ENCODE peak calls at places on chromosomes 16 and 17, in nine cellular contexts. One of them, this sample, is unnamed.

GRCh38 chr16:2752850-2753522 is 548 bp downstream of the SRRM2 start:
- DNase-seq in heart right ventricle: peak
- DNase-seq in astrocyte of the cerebellum: peak
- DNase-seq in RWPE1: peak
- DNase-seq in cardiac fibroblast: peak
- DNase-seq in psoas muscle: peak
- DNase-seq in AG10803: peak
- DNase-seq in sigmoid colon: peak
- DNase-seq in GM10248: peak
- DNase-seq in this sample: no peak

GRCh38 chr17:30021708-30022317 is 80.4 kb downstream of the EFCAB5 start:
- DNase-seq in psoas muscle: no peak
- DNase-seq in RWPE1: peak
- DNase-seq in AG10803: peak
- DNase-seq in heart right ventricle: no peak
- DNase-seq in astrocyte of the cerebellum: peak
- DNase-seq in sigmoid colon: no peak
- DNase-seq in cardiac fibroblast: peak
- DNase-seq in GM10248: peak
- DNase-seq in this sample: no peak

GRCh38 chr16:81730090-81731051 is 48.7 kb upstream of the PLCG2 start:
- DNase-seq in RWPE1: peak
- DNase-seq in AG10803: peak
- DNase-seq in heart right ventricle: peak
- DNase-seq in astrocyte of the cerebellum: peak
- DNase-seq in cardiac fibroblast: peak
- DNase-seq in psoas muscle: peak
- DNase-seq in GM10248: peak
- DNase-seq in sigmoid colon: peak
- DNase-seq in this sample: peak

GRCh38 chr17:9202572-9202971 is 181.3 kb downstream of the NTN1 start:
- DNase-seq in cardiac fibroblast: peak
- DNase-seq in psoas muscle: no peak
- DNase-seq in sigmoid colon: no peak
- DNase-seq in RWPE1: no peak
- DNase-seq in heart right ventricle: no peak
- DNase-seq in GM10248: no peak
- DNase-seq in AG10803: peak
- DNase-seq in astrocyte of the cerebellum: no peak
- DNase-seq in this sample: no peak

GRCh38 chr17:57940653-57941329 is 14.4 kb downstream of the CUEDC1 start:
- DNase-seq in RWPE1: no peak
- DNase-seq in cardiac fibroblast: no peak
- DNase-seq in psoas muscle: peak
- DNase-seq in heart right ventricle: no peak
- DNase-seq in AG10803: no peak
- DNase-seq in astrocyte of the cerebellum: no peak
- DNase-seq in GM10248: peak
- DNase-seq in sigmoid colon: peak
- DNase-seq in this sample: peak

GRCh38 chr16:21698169-21699032 is 34.6 kb downstream of the OTOA start:
- DNase-seq in sigmoid colon: no peak
- DNase-seq in astrocyte of the cerebellum: no peak
- DNase-seq in GM10248: no peak
- DNase-seq in RWPE1: no peak
- DNase-seq in AG10803: no peak
- DNase-seq in cardiac fibroblast: no peak
- DNase-seq in psoas muscle: no peak
- DNase-seq in heart right ventricle: no peak
- DNase-seq in this sample: no peak

GRCh38 chr17:5813357-5813756 is 229.0 kb upstream of the NLRP1 start:
- DNase-seq in AG10803: no peak
- DNase-seq in cardiac fibroblast: no peak
- DNase-seq in heart right ventricle: no peak
- DNase-seq in astrocyte of the cerebellum: no peak
- DNase-seq in GM10248: no peak
- DNase-seq in psoas muscle: no peak
- DNase-seq in sigmoid colon: no peak
- DNase-seq in RWPE1: no peak
- DNase-seq in this sample: no peak

GRCh38 chr16:82999711-83000110 is 372.9 kb downstream of the CDH13 start:
- DNase-seq in psoas muscle: no peak
- DNase-seq in GM10248: no peak
- DNase-seq in heart right ventricle: no peak
- DNase-seq in astrocyte of the cerebellum: no peak
- DNase-seq in sigmoid colon: no peak
- DNase-seq in cardiac fibroblast: no peak
- DNase-seq in AG10803: no peak
- DNase-seq in RWPE1: no peak
- DNase-seq in this sample: no peak

GRCh38 chr17:76707985-76708807 is 2.6 kb downstream of the MXRA7 start:
- DNase-seq in astrocyte of the cerebellum: no peak
- DNase-seq in GM10248: no peak
- DNase-seq in sigmoid colon: peak
- DNase-seq in AG10803: no peak
- DNase-seq in cardiac fibroblast: peak
- DNase-seq in RWPE1: no peak
- DNase-seq in psoas muscle: peak
- DNase-seq in heart right ventricle: no peak
- DNase-seq in this sample: no peak

GRCh38 chr17:77449908-77450741 is 309.4 kb downstream of the SEC14L1 start:
- DNase-seq in heart right ventricle: peak
- DNase-seq in AG10803: peak
- DNase-seq in RWPE1: peak
- DNase-seq in cardiac fibroblast: peak
- DNase-seq in sigmoid colon: peak
- DNase-seq in astrocyte of the cerebellum: no peak
- DNase-seq in GM10248: peak
- DNase-seq in psoas muscle: peak
- DNase-seq in this sample: no peak

GRCh38 chr17:42248351-42249179 is 27.6 kb downstream of the STAT5B start:
- DNase-seq in AG10803: peak
- DNase-seq in heart right ventricle: peak
- DNase-seq in sigmoid colon: peak
- DNase-seq in cardiac fibroblast: peak
- DNase-seq in RWPE1: no peak
- DNase-seq in GM10248: peak
- DNase-seq in astrocyte of the cerebellum: peak
- DNase-seq in psoas muscle: peak
- DNase-seq in this sample: peak

GRCh38 chr17:30369995-30370394 is 8.7 kb upstream of the CPD start:
- DNase-seq in cardiac fibroblast: peak
- DNase-seq in AG10803: no peak
- DNase-seq in sigmoid colon: no peak
- DNase-seq in RWPE1: peak
- DNase-seq in astrocyte of the cerebellum: no peak
- DNase-seq in heart right ventricle: no peak
- DNase-seq in GM10248: no peak
- DNase-seq in psoas muscle: no peak
- DNase-seq in this sample: no peak

GRCh38 chr17:32998111-32998892 is 6.7 kb downstream of the SPACA3 start:
- DNase-seq in RWPE1: peak
- DNase-seq in GM10248: peak
- DNase-seq in sigmoid colon: peak
- DNase-seq in psoas muscle: peak
- DNase-seq in astrocyte of the cerebellum: peak
- DNase-seq in AG10803: peak
- DNase-seq in cardiac fibroblast: peak
- DNase-seq in heart right ventricle: peak
- DNase-seq in this sample: peak

GRCh38 chr17:17140590-17140980 is 65.5 kb downstream of the PLD6 start:
- DNase-seq in heart right ventricle: no peak
- DNase-seq in AG10803: peak
- DNase-seq in astrocyte of the cerebellum: no peak
- DNase-seq in GM10248: no peak
- DNase-seq in sigmoid colon: no peak
- DNase-seq in cardiac fibroblast: peak
- DNase-seq in psoas muscle: peak
- DNase-seq in RWPE1: peak
- DNase-seq in this sample: no peak

GRCh38 chr17:26963163-26963503 is 330.8 kb upstream of the WSB1 start:
- DNase-seq in astrocyte of the cerebellum: no peak
- DNase-seq in sigmoid colon: no peak
- DNase-seq in RWPE1: no peak
- DNase-seq in GM10248: no peak
- DNase-seq in AG10803: no peak
- DNase-seq in cardiac fibroblast: no peak
- DNase-seq in heart right ventricle: no peak
- DNase-seq in psoas muscle: no peak
- DNase-seq in this sample: no peak

GRCh38 chr16:3158498-3159314 is 23.9 kb downstream of the ZNF213 start:
- DNase-seq in sigmoid colon: peak
- DNase-seq in heart right ventricle: peak
- DNase-seq in psoas muscle: peak
- DNase-seq in RWPE1: peak
- DNase-seq in AG10803: peak
- DNase-seq in GM10248: peak
- DNase-seq in astrocyte of the cerebellum: peak
- DNase-seq in cardiac fibroblast: peak
- DNase-seq in this sample: peak

GRCh38 chr16:83899272-83899897 is 470 bp downstream of the MLYCD start:
- DNase-seq in astrocyte of the cerebellum: no peak
- DNase-seq in psoas muscle: peak
- DNase-seq in GM10248: peak
- DNase-seq in cardiac fibroblast: peak
- DNase-seq in AG10803: peak
- DNase-seq in sigmoid colon: peak
- DNase-seq in RWPE1: peak
- DNase-seq in heart right ventricle: peak
- DNase-seq in this sample: no peak

DNA sequence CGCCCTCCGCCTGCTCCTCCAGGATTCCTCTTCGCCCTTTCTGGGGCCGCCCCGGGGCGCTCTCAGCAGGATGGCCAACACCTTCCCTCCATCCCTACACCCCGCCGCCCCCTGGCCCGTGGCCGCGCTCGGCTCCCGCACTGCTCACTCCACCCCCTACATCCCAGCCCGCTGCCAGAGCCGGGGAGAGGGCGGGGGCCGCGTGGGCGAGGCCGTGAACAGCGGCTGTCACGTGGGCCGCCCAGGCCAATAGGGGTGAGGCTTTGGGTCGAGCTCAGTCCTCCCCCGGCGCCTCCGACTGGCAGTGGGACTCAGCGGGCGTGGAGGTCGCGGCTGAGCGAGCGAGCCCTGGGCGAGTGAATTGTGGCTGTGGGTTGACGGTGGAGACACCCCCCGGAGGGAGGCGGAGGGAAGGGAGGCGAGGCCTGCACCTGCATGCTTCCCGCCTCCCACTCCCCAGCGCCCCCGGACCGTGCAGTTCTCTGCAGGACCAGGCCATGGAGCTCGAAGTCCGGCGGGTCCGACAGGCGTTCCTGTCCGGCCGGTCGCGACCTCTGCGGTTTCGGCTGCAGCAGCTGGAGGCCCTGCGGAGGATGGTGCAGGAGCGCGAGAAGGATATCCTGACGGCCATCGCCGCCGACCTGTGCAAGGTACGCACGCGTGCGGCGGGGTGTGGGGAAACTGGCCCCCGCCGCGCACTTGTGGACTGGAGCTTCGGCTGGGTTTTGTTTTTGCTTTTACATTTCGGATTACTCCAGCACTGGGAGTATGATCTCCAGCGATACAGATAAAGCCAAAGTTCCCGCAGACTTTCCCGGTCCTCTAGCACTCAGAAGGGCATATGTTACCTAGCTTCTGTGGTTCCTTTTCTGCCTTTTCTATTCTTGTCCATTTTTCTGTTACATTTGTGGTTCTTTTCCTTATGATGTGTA is at the start of gene ALDH3A2:
- DNase-seq in RWPE1: peak
- DNase-seq in astrocyte of the cerebellum: peak
- DNase-seq in sigmoid colon: peak
- DNase-seq in cardiac fibroblast: peak
- DNase-seq in GM10248: peak
- DNase-seq in psoas muscle: peak
- DNase-seq in heart right ventricle: peak
- DNase-seq in AG10803: peak
- DNase-seq in this sample: peak
- TF ChIP-seq CTCF in RWPE1: no peak
- TF ChIP-seq CTCF in astrocyte of the cerebellum: no peak
- TF ChIP-seq CTCF in sigmoid colon: no peak
- TF ChIP-seq CTCF in cardiac fibroblast: peak
- TF ChIP-seq CTCF in GM10248: peak
- TF ChIP-seq CTCF in psoas muscle: peak
- TF ChIP-seq CTCF in heart right ventricle: no peak
- TF ChIP-seq CTCF in AG10803: peak
- TF ChIP-seq CTCF in this sample: no peak

GRCh38 chr17:20612635-20613034 is 33.1 kb downstream of the CDRT15L2 start:
- DNase-seq in sigmoid colon: no peak
- DNase-seq in AG10803: no peak
- DNase-seq in astrocyte of the cerebellum: no peak
- DNase-seq in psoas muscle: no peak
- DNase-seq in cardiac fibroblast: no peak
- DNase-seq in heart right ventricle: no peak
- DNase-seq in RWPE1: no peak
- DNase-seq in GM10248: no peak
- DNase-seq in this sample: no peak

GRCh38 chr17:20613248-20613647 is 33.7 kb downstream of the CDRT15L2 start:
- DNase-seq in RWPE1: no peak
- DNase-seq in AG10803: no peak
- DNase-seq in sigmoid colon: no peak
- DNase-seq in astrocyte of the cerebellum: no peak
- DNase-seq in heart right ventricle: no peak
- DNase-seq in cardiac fibroblast: no peak
- DNase-seq in GM10248: no peak
- DNase-seq in psoas muscle: no peak
- DNase-seq in this sample: no peak

GRCh38 chr17:20613905-20614304 is 34.4 kb downstream of the CDRT15L2 start:
- DNase-seq in GM10248: no peak
- DNase-seq in sigmoid colon: no peak
- DNase-seq in astrocyte of the cerebellum: no peak
- DNase-seq in heart right ventricle: no peak
- DNase-seq in AG10803: no peak
- DNase-seq in cardiac fibroblast: no peak
- DNase-seq in RWPE1: no peak
- DNase-seq in psoas muscle: no peak
- DNase-seq in this sample: no peak

GRCh38 chr17:20611314-20611713 is 31.8 kb downstream of the CDRT15L2 start:
- DNase-seq in sigmoid colon: no peak
- DNase-seq in astrocyte of the cerebellum: no peak
- DNase-seq in AG10803: no peak
- DNase-seq in psoas muscle: no peak
- DNase-seq in GM10248: no peak
- DNase-seq in RWPE1: no peak
- DNase-seq in cardiac fibroblast: no peak
- DNase-seq in heart right ventricle: no peak
- DNase-seq in this sample: no peak
- TF ChIP-seq CTCF in sigmoid colon: no peak
- TF ChIP-seq CTCF in astrocyte of the cerebellum: no peak
- TF ChIP-seq CTCF in AG10803: no peak
- TF ChIP-seq CTCF in psoas muscle: no peak
- TF ChIP-seq CTCF in GM10248: no peak
- TF ChIP-seq CTCF in RWPE1: no peak
- TF ChIP-seq CTCF in cardiac fibroblast: no peak
- TF ChIP-seq CTCF in heart right ventricle: no peak
- TF ChIP-seq CTCF in this sample: no peak

GRCh38 chr17:37743875-37744632 is 805 bp downstream of the HNF1B start:
- DNase-seq in astrocyte of the cerebellum: no peak
- DNase-seq in psoas muscle: no peak
- DNase-seq in RWPE1: no peak
- DNase-seq in heart right ventricle: no peak
- DNase-seq in AG10803: no peak
- DNase-seq in cardiac fibroblast: no peak
- DNase-seq in sigmoid colon: no peak
- DNase-seq in GM10248: peak
- DNase-seq in this sample: peak
- TF ChIP-seq CTCF in astrocyte of the cerebellum: no peak
- TF ChIP-seq CTCF in psoas muscle: no peak
- TF ChIP-seq CTCF in RWPE1: no peak
- TF ChIP-seq CTCF in heart right ventricle: no peak
- TF ChIP-seq CTCF in AG10803: no peak
- TF ChIP-seq CTCF in cardiac fibroblast: no peak
- TF ChIP-seq CTCF in sigmoid colon: no peak
- TF ChIP-seq CTCF in GM10248: no peak
- TF ChIP-seq CTCF in this sample: no peak

GRCh38 chr16:12964466-12964865 is 63.1 kb downstream of the SHISA9 start:
- DNase-seq in astrocyte of the cerebellum: peak
- DNase-seq in AG10803: peak
- DNase-seq in sigmoid colon: no peak
- DNase-seq in RWPE1: no peak
- DNase-seq in psoas muscle: no peak
- DNase-seq in heart right ventricle: no peak
- DNase-seq in GM10248: no peak
- DNase-seq in cardiac fibroblast: no peak
- DNase-seq in this sample: no peak
- TF ChIP-seq CTCF in astrocyte of the cerebellum: no peak
- TF ChIP-seq CTCF in AG10803: no peak
- TF ChIP-seq CTCF in sigmoid colon: no peak
- TF ChIP-seq CTCF in RWPE1: no peak
- TF ChIP-seq CTCF in psoas muscle: no peak
- TF ChIP-seq CTCF in heart right ventricle: no peak
- TF ChIP-seq CTCF in GM10248: no peak
- TF ChIP-seq CTCF in cardiac fibroblast: no peak
- TF ChIP-seq CTCF in this sample: no peak

This sample was measured in activated B cell treated with CpG ODN at 0.5 μM for 24 hours.